ENCODE peak calls at places on chromosomes 12 and 14, in seven cellular contexts. F, R, K, D, J, G and Q are unnamed samples.

GRCh38 chr14:81432171-81432570 is 32.0 kb upstream of the STON2 start:
- DNase-seq in R (no peak), J (no peak), G (no peak), K (peak; percentile 77), F (no peak), D (no peak), Q (no peak)

GRCh38 chr12:34400986-34401658 is 378.8 kb downstream of the ALG10 start:
- DNase-seq in F (no peak), R (no peak), G (no peak), K (no peak), D (no peak), J (no peak), Q (no peak)

GRCh38 chr14:55434805-55435174 is 5.6 kb downstream of the TBPL2 start:
- DNase-seq in D (no peak), K (no peak), R (no peak), J (no peak), G (no peak), F (no peak), Q (no peak)

GRCh38 chr12:88793091-88793490 is 212.8 kb upstream of the KITLG start:
- DNase-seq in F (no peak), D (peak; percentile 48), K (peak; percentile 9), R (no peak), J (no peak), G (no peak), Q (no peak)

GRCh38 chr12:104131609-104132008 is 6.4 kb downstream of the NFYB start:
- DNase-seq in R (no peak), D (no peak), F (no peak), J (no peak), G (no peak), K (no peak), Q (no peak)

GRCh38 chr12:43238281-43238680 is 313.7 kb downstream of the ADAMTS20 start:
- DNase-seq in G (no peak), R (no peak), F (no peak), D (no peak), J (no peak), K (peak; percentile 1), Q (no peak)

GRCh38 chr12:14403711-14404164 is 38.3 kb downstream of the ATF7IP start:
- DNase-seq in G (peak; percentile 88), J (no peak), F (peak; percentile 48), R (no peak), D (peak; percentile 64), K (peak; percentile 60), Q (no peak)

GRCh38 chr12:45234134-45234865 is 18.4 kb downstream of the ANO6 start:
- DNase-seq in F (peak; percentile 97), J (no peak), R (peak; percentile 72), D (peak; percentile 95), G (peak; percentile 96), K (peak; percentile 98), Q (no peak)

GRCh38 chr14:68468437-68469207 is 324.2 kb downstream of the ZFP36L1 start:
- DNase-seq in K (peak; percentile 96), D (peak; percentile 61), J (no peak), F (peak; percentile 65), R (no peak), G (no peak), Q (no peak)

GRCh38 chr14:69695664-69696527 is 71.0 kb upstream of the SRSF5 start:
- DNase-seq in D (peak; percentile 19), K (peak; percentile 36), F (no peak), G (no peak), R (peak; percentile 50), J (no peak), Q (no peak)

GRCh38 chr12:166425-167091 is 47.4 kb downstream of the SLC6A12 start:
- DNase-seq in R (no peak), J (no peak), F (no peak), G (no peak), K (no peak), D (no peak), Q (no peak)

GRCh38 chr12:57106021-57106708 is 5.0 kb downstream of the STAT6 start:
- DNase-seq in R (no peak), K (no peak), J (no peak), G (no peak), F (no peak), D (no peak), Q (no peak)

GRCh38 chr14:72741836-72742681 is 151.8 kb downstream of the DPF3 start:
- DNase-seq in F (no peak), J (no peak), K (no peak), G (no peak), D (no peak), R (peak; percentile 52), Q (no peak)

GRCh38 chr12:20194171-20194570 is 174.2 kb upstream of the PDE3A start:
- DNase-seq in J (no peak), F (peak; percentile 3), R (no peak), D (peak; percentile 31), G (peak; percentile 11), K (no peak), Q (no peak)

GRCh38 chr12:124126950-124127349 is 153.9 kb downstream of the ZNF664 start:
- DNase-seq in F (no peak), J (no peak), G (no peak), R (no peak), D (no peak), K (no peak), Q (no peak)